ENCODE peak calls at places on chromosome 6, in nine cellular contexts. J, D, I, T, A, U, Y, S and O are unnamed samples.

GRCh38 chr6:149293244-149293643 is 24.3 kb upstream of the TAB2 start:
- DNase-seq in T (no peak), Y (no peak), I (no peak), S (no peak), D (peak; percentile 15), J (no peak), U (no peak), A (no peak), O (no peak)

GRCh38 chr6:39952170-39952569 is 17.9 kb upstream of the MOCS1 start:
- DNase-seq in S (no peak), Y (no peak), A (no peak), J (no peak), U (no peak), I (peak; percentile 54), D (no peak), T (no peak), O (no peak)

GRCh38 chr6:13724174-13724573 is 12.5 kb upstream of the RANBP9 start:
- DNase-seq in D (peak; percentile 84), S (peak; percentile 82), T (no peak), U (peak; percentile 60), I (no peak), A (no peak), J (no peak), Y (no peak), O (no peak)

GRCh38 chr6:118559659-118560058 is 11.6 kb downstream of the PLN start:
- DNase-seq in S (no peak), A (no peak), J (no peak), Y (no peak), D (no peak), T (no peak), I (no peak), U (no peak), O (no peak)

GRCh38 chr6:44000164-44000842 is 126.9 kb downstream of the MRPL14 start:
- DNase-seq in D (peak; percentile 74), Y (no peak), U (no peak), J (no peak), I (peak; percentile 51), S (no peak), A (no peak), T (no peak), O (no peak)

GRCh38 chr6:160967833-160968232 is 23.7 kb upstream of the MAP3K4 start:
- DNase-seq in Y (no peak), S (no peak), D (no peak), T (no peak), A (no peak), J (no peak), U (no peak), I (no peak), O (no peak)

GRCh38 chr6:52497652-52498408 is 77.7 kb downstream of the EFHC1 start:
- DNase-seq in T (no peak), D (no peak), I (peak; percentile 58), S (no peak), U (no peak), J (no peak), Y (no peak), A (no peak), O (no peak)

GRCh38 chr6:13445005-13445743 is 42.2 kb downstream of the GFOD1 start:
- DNase-seq in U (no peak), S (no peak), T (no peak), I (peak; percentile 63), J (no peak), A (no peak), D (peak; percentile 40), Y (no peak), O (no peak)

GRCh38 chr6:139108378-139108777 is 26.5 kb upstream of the HECA start:
- DNase-seq in I (no peak), S (no peak), A (no peak), J (no peak), Y (no peak), D (no peak), U (no peak), T (no peak), O (no peak)